ENCODE peak calls at places on chromosomes 6 and 20, in six cellular contexts. G is germinal center, Y is HTR-8/SVneo, A is C1 segment of cervical spinal cord, H is progenitor cell of endocrine pancreas, Z is NCI-H1436. O is an unnamed sample.
A peak's percentile ranks its signal among the peaks of the same experiment; 100 is the strongest.

GRCh38 chr20:23609486-23610109 is 3.9 kb upstream of the CST9 start:
- DNase-seq in G (no peak), Y (no peak), A (no peak), H (no peak), Z (no peak), O (no peak)

GRCh38 chr6:13117561-13117960 is 210.8 kb downstream of the TBC1D7 start:
- DNase-seq in G (no peak), Y (no peak), A (no peak), H (no peak), Z (no peak), O (no peak)

GRCh38 chr20:61449057-61449456 is 197.0 kb downstream of the CDH4 start:
- DNase-seq in G (no peak), Y (no peak), A (no peak), H (no peak), Z (no peak), O (no peak)

GRCh38 chr6:135183532-135184440 is 2.7 kb downstream of the MYB start:
- DNase-seq in G (peak; percentile 63), Y (peak; percentile 19), A (no peak), H (peak; percentile 18), Z (peak; percentile 55), O (peak; percentile 67)

GRCh38 chr20:41748051-41748450 is 129.9 kb upstream of the CHD6 start:
- DNase-seq in G (no peak), Y (no peak), A (no peak), H (no peak), Z (no peak), O (no peak)

GRCh38 chr20:9053108-9053507 is 15.8 kb upstream of the PLCB4 start:
- DNase-seq in G (no peak), Y (no peak), A (no peak), H (no peak), Z (no peak), O (no peak)

GRCh38 chr20:17525650-17526049 is 5.5 kb downstream of the BFSP1 start:
- DNase-seq in G (peak; percentile 31), Y (peak; percentile 38), A (no peak), H (no peak), Z (no peak), O (peak; percentile 68)

GRCh38 chr6:45631396-45631795 is 253.7 kb upstream of the SUPT3H start:
- DNase-seq in G (no peak), Y (no peak), A (no peak), H (no peak), Z (no peak), O (no peak)

GRCh38 chr6:158047120-158047518 is 65.5 kb downstream of the SYNJ2 start:
- DNase-seq in G (no peak), Y (no peak), A (no peak), H (no peak), Z (no peak), O (no peak)

GRCh38 chr6:6751615-6752014 is 163.1 kb downstream of the LY86 start:
- DNase-seq in G (no peak), Y (no peak), A (no peak), H (no peak), Z (no peak), O (no peak)

O was measured in Caco-2.